ENCODE peak calls at places on chromosome 10, in ten cellular contexts. One of them, this sample, is unnamed.

GRCh38 chr10:11131112-11131639 is 113.5 kb downstream of the CELF2 start:
- DNase-seq in fibroblast of lung: no peak
- DNase-seq in Panc1: no peak
- DNase-seq in left lung: no peak
- DNase-seq in adrenal gland: no peak
- DNase-seq in breast epithelium: no peak
- DNase-seq in left ventricle myocardium inferior: no peak
- DNase-seq in transverse colon: peak; percentile 44
- DNase-seq in PC-9: no peak
- DNase-seq in spleen: no peak
- DNase-seq in this sample: no peak

GRCh38 chr10:104614245-104614831 is 26.8 kb upstream of the SORCS3 start:
- DNase-seq in fibroblast of lung: no peak
- DNase-seq in Panc1: no peak
- DNase-seq in left lung: no peak
- DNase-seq in adrenal gland: peak; percentile 23
- DNase-seq in breast epithelium: no peak
- DNase-seq in left ventricle myocardium inferior: no peak
- DNase-seq in transverse colon: no peak
- DNase-seq in PC-9: peak; percentile 25
- DNase-seq in spleen: no peak
- DNase-seq in this sample: peak; percentile 27

GRCh38 chr10:62614389-62615157 is 189.9 kb upstream of the ADO start:
- DNase-seq in fibroblast of lung: peak; percentile 86
- DNase-seq in Panc1: no peak
- DNase-seq in left lung: no peak
- DNase-seq in adrenal gland: no peak
- DNase-seq in breast epithelium: peak; percentile 22
- DNase-seq in left ventricle myocardium inferior: no peak
- DNase-seq in transverse colon: no peak
- DNase-seq in PC-9: no peak
- DNase-seq in spleen: no peak
- DNase-seq in this sample: no peak

GRCh38 chr10:17716161-17716560 is 35.8 kb upstream of the TMEM236 start:
- DNase-seq in fibroblast of lung: no peak
- DNase-seq in Panc1: no peak
- DNase-seq in left lung: no peak
- DNase-seq in adrenal gland: no peak
- DNase-seq in breast epithelium: no peak
- DNase-seq in left ventricle myocardium inferior: no peak
- DNase-seq in transverse colon: no peak
- DNase-seq in PC-9: no peak
- DNase-seq in spleen: no peak
- DNase-seq in this sample: no peak

GRCh38 chr10:82552273-82552672 is 677.3 kb downstream of the NRG3 start:
- DNase-seq in fibroblast of lung: no peak
- DNase-seq in Panc1: no peak
- DNase-seq in left lung: no peak
- DNase-seq in adrenal gland: no peak
- DNase-seq in breast epithelium: no peak
- DNase-seq in left ventricle myocardium inferior: no peak
- DNase-seq in transverse colon: no peak
- DNase-seq in PC-9: no peak
- DNase-seq in spleen: no peak
- DNase-seq in this sample: no peak

GRCh38 chr10:11224321-11224720 is 206.6 kb downstream of the CELF2 start:
- DNase-seq in fibroblast of lung: no peak
- DNase-seq in Panc1: no peak
- DNase-seq in left lung: no peak
- DNase-seq in adrenal gland: no peak
- DNase-seq in breast epithelium: no peak
- DNase-seq in left ventricle myocardium inferior: no peak
- DNase-seq in transverse colon: no peak
- DNase-seq in PC-9: no peak
- DNase-seq in spleen: no peak
- DNase-seq in this sample: no peak

GRCh38 chr10:44975487-44976331 is 2.9 kb downstream of the DEPP1 start:
- DNase-seq in fibroblast of lung: peak; percentile 86
- DNase-seq in Panc1: no peak
- DNase-seq in left lung: peak; percentile 73
- DNase-seq in adrenal gland: no peak
- DNase-seq in breast epithelium: peak; percentile 76
- DNase-seq in left ventricle myocardium inferior: no peak
- DNase-seq in transverse colon: peak; percentile 51
- DNase-seq in PC-9: peak; percentile 85
- DNase-seq in spleen: peak; percentile 75
- DNase-seq in this sample: peak; percentile 50

GRCh38 chr10:13708256-13708990 is 121.7 kb downstream of the PRPF18 start:
- DNase-seq in fibroblast of lung: peak; percentile 59
- DNase-seq in Panc1: no peak
- DNase-seq in left lung: no peak
- DNase-seq in adrenal gland: no peak
- DNase-seq in breast epithelium: peak; percentile 83
- DNase-seq in left ventricle myocardium inferior: no peak
- DNase-seq in transverse colon: no peak
- DNase-seq in PC-9: peak; percentile 91
- DNase-seq in spleen: no peak
- DNase-seq in this sample: no peak

GRCh38 chr10:103367379-103367781 is 396 bp upstream of the TAF5 start:
- DNase-seq in fibroblast of lung: no peak
- DNase-seq in Panc1: no peak
- DNase-seq in left lung: no peak
- DNase-seq in adrenal gland: no peak
- DNase-seq in breast epithelium: no peak
- DNase-seq in left ventricle myocardium inferior: no peak
- DNase-seq in transverse colon: no peak
- DNase-seq in PC-9: peak; percentile 3
- DNase-seq in spleen: no peak
- DNase-seq in this sample: no peak

GRCh38 chr10:131947631-131948347 is 33.9 kb downstream of the BNIP3 start:
- DNase-seq in fibroblast of lung: peak; percentile 88
- DNase-seq in Panc1: peak; percentile 64
- DNase-seq in left lung: no peak
- DNase-seq in adrenal gland: no peak
- DNase-seq in breast epithelium: no peak
- DNase-seq in left ventricle myocardium inferior: no peak
- DNase-seq in transverse colon: no peak
- DNase-seq in PC-9: peak; percentile 48
- DNase-seq in spleen: peak; percentile 34
- DNase-seq in this sample: no peak

GRCh38 chr10:131948501-131948900 is 33.2 kb downstream of the BNIP3 start:
- DNase-seq in fibroblast of lung: no peak
- DNase-seq in Panc1: no peak
- DNase-seq in left lung: no peak
- DNase-seq in adrenal gland: no peak
- DNase-seq in breast epithelium: peak; percentile 2
- DNase-seq in left ventricle myocardium inferior: no peak
- DNase-seq in transverse colon: no peak
- DNase-seq in PC-9: no peak
- DNase-seq in spleen: peak; percentile 20
- DNase-seq in this sample: no peak

GRCh38 chr10:131949041-131949862 is 32.5 kb downstream of the BNIP3 start:
- DNase-seq in fibroblast of lung: no peak
- DNase-seq in Panc1: no peak
- DNase-seq in left lung: no peak
- DNase-seq in adrenal gland: no peak
- DNase-seq in breast epithelium: peak; percentile 9
- DNase-seq in left ventricle myocardium inferior: no peak
- DNase-seq in transverse colon: no peak
- DNase-seq in PC-9: no peak
- DNase-seq in spleen: peak; percentile 44
- DNase-seq in this sample: no peak

GRCh38 chr10:131946880-131947279 is 34.8 kb downstream of the BNIP3 start:
- DNase-seq in fibroblast of lung: peak; percentile 40
- DNase-seq in Panc1: no peak
- DNase-seq in left lung: no peak
- DNase-seq in adrenal gland: no peak
- DNase-seq in breast epithelium: peak; percentile 14
- DNase-seq in left ventricle myocardium inferior: no peak
- DNase-seq in transverse colon: no peak
- DNase-seq in PC-9: no peak
- DNase-seq in spleen: peak; percentile 47
- DNase-seq in this sample: no peak

GRCh38 chr10:131946321-131946751 is 35.4 kb downstream of the BNIP3 start:
- DNase-seq in fibroblast of lung: peak; percentile 95
- DNase-seq in Panc1: peak; percentile 62
- DNase-seq in left lung: no peak
- DNase-seq in adrenal gland: no peak
- DNase-seq in breast epithelium: peak; percentile 4
- DNase-seq in left ventricle myocardium inferior: no peak
- DNase-seq in transverse colon: no peak
- DNase-seq in PC-9: peak; percentile 31
- DNase-seq in spleen: peak; percentile 31
- DNase-seq in this sample: no peak
- H3K36me3 ChIP-seq in fibroblast of lung: peaks cover 22% of the 10 kb centered on the region
- H3K36me3 ChIP-seq in Panc1: peaks cover 24% of the 10 kb centered on the region
- H3K36me3 ChIP-seq in left lung: peaks cover 95% of the 10 kb centered on the region
- H3K36me3 ChIP-seq in adrenal gland: peaks cover 65% of the 10 kb centered on the region
- H3K36me3 ChIP-seq in breast epithelium: peaks cover 28% of the 10 kb centered on the region
- H3K36me3 ChIP-seq in left ventricle myocardium inferior: peaks cover 82% of the 10 kb centered on the region
- H3K36me3 ChIP-seq in transverse colon: peaks cover 34% of the 10 kb centered on the region
- H3K36me3 ChIP-seq in PC-9: no peaks in the 10 kb centered on the region
- H3K36me3 ChIP-seq in spleen: peaks cover 52% of the 10 kb centered on the region
- H3K36me3 ChIP-seq in this sample: peaks cover 58% of the 10 kb centered on the region

GRCh38 chr10:80453392-80453714 is 757 bp upstream of the TSPAN14 start:
- DNase-seq in fibroblast of lung: no peak
- DNase-seq in Panc1: no peak
- DNase-seq in left lung: no peak
- DNase-seq in adrenal gland: no peak
- DNase-seq in breast epithelium: no peak
- DNase-seq in left ventricle myocardium inferior: no peak
- DNase-seq in transverse colon: no peak
- DNase-seq in PC-9: no peak
- DNase-seq in spleen: peak; percentile 80
- DNase-seq in this sample: no peak
- H3K4me3 ChIP-seq in fibroblast of lung: no peak overlapping the region
- H3K4me3 ChIP-seq in Panc1: peak overlapping the region; percentile 65
- H3K4me3 ChIP-seq in left lung: peak overlapping the region; percentile 44
- H3K4me3 ChIP-seq in adrenal gland: peak overlapping the region; percentile 48
- H3K4me3 ChIP-seq in breast epithelium: peak overlapping the region; percentile 83
- H3K4me3 ChIP-seq in left ventricle myocardium inferior: peak overlapping the region; percentile 61
- H3K4me3 ChIP-seq in transverse colon: peak overlapping the region; percentile 13
- H3K4me3 ChIP-seq in PC-9: peak overlapping the region; percentile 67
- H3K4me3 ChIP-seq in spleen: peak overlapping the region; percentile 45
- H3K4me3 ChIP-seq in this sample: peak overlapping the region; percentile 49

DNA sequence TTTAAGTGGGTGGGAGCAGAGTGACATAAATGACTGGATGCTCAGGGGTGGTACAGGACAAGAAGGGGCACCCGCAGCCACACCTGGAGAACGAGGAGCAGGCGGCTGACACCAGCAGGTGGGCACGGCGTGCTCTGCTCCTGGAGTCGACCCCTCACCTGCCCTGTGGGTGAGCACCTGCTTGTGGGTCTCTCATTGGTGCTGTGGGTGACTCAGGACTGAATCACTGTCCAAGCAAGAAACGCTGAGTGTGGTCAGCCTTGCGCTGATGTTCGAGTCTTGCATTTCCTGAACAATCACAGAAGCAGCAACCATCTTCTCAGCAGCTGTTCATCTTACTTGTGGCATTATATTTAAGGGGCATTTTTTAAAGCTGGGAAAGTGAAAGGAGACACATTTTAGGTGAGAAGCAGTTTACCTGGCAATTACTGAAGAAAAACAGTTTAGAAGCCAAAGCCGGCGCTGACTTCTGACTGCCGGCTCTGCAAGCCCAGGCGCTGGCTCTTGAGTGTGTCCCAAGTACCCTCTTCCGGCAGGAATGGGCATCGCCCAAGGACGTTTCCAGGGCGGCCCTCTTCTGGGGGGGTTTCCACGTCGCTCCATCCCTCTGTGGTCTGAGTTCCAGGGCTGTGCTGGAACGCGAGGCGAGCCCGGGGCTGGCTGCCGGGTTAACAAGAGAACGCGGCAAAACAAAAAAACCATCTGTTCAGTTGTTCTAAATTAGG is 145.2 kb upstream of the PFKP start:
- DNase-seq in fibroblast of lung: peak; percentile 48
- DNase-seq in Panc1: no peak
- DNase-seq in left lung: no peak
- DNase-seq in adrenal gland: no peak
- DNase-seq in breast epithelium: no peak
- DNase-seq in left ventricle myocardium inferior: no peak
- DNase-seq in transverse colon: no peak
- DNase-seq in PC-9: no peak
- DNase-seq in spleen: no peak
- DNase-seq in this sample: no peak
- H3K4me1 ChIP-seq in fibroblast of lung: no peaks in the 10 kb centered on the region
- H3K4me1 ChIP-seq in Panc1: no peaks in the 10 kb centered on the region
- H3K4me1 ChIP-seq in left lung: no peaks in the 10 kb centered on the region
- H3K4me1 ChIP-seq in adrenal gland: no peaks in the 10 kb centered on the region
- H3K4me1 ChIP-seq in breast epithelium: peaks cover 3% of the 10 kb centered on the region
- H3K4me1 ChIP-seq in left ventricle myocardium inferior: peaks cover 5% of the 10 kb centered on the region
- H3K4me1 ChIP-seq in transverse colon: no peaks in the 10 kb centered on the region
- H3K4me1 ChIP-seq in PC-9: no peaks in the 10 kb centered on the region
- H3K4me1 ChIP-seq in spleen: no peaks in the 10 kb centered on the region
- H3K4me1 ChIP-seq in this sample: no peaks in the 10 kb centered on the region

GRCh38 chr10:707456-707855 is 18.0 kb upstream of the DIP2C start:
- DNase-seq in fibroblast of lung: no peak
- DNase-seq in Panc1: no peak
- DNase-seq in left lung: no peak
- DNase-seq in adrenal gland: no peak
- DNase-seq in breast epithelium: no peak
- DNase-seq in left ventricle myocardium inferior: no peak
- DNase-seq in transverse colon: no peak
- DNase-seq in PC-9: no peak
- DNase-seq in spleen: no peak
- DNase-seq in this sample: no peak

GRCh38 chr10:707861-708260 is 18.4 kb upstream of the DIP2C start:
- DNase-seq in fibroblast of lung: no peak
- DNase-seq in Panc1: no peak
- DNase-seq in left lung: no peak
- DNase-seq in adrenal gland: no peak
- DNase-seq in breast epithelium: no peak
- DNase-seq in left ventricle myocardium inferior: no peak
- DNase-seq in transverse colon: no peak
- DNase-seq in PC-9: no peak
- DNase-seq in spleen: no peak
- DNase-seq in this sample: no peak

GRCh38 chr10:697097-697875 is 7.8 kb upstream of the DIP2C start:
- DNase-seq in fibroblast of lung: no peak
- DNase-seq in Panc1: no peak
- DNase-seq in left lung: no peak
- DNase-seq in adrenal gland: no peak
- DNase-seq in breast epithelium: no peak
- DNase-seq in left ventricle myocardium inferior: no peak
- DNase-seq in transverse colon: no peak
- DNase-seq in PC-9: no peak
- DNase-seq in spleen: no peak
- DNase-seq in this sample: no peak

DNA sequence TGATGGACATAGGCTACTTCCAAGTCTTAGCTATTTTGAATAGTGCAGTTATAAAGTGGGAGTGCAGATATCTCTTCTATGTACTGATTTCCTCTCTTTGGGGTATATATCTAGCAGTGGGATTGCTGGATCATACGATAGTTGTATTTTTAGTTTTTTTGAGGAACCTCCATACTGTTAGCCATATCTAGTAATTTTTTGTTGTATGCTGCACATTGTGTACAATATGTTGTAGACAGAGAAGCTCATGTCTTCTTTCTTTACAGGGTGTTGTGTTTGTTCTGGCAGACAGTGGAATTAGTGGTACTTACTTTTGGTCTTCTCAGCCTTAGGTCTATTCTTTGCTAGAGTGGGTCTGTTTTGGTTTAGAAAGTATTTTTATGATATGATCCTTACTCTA is 13.7 kb upstream of the DIP2C start:
- DNase-seq in fibroblast of lung: no peak
- DNase-seq in Panc1: no peak
- DNase-seq in left lung: no peak
- DNase-seq in adrenal gland: no peak
- DNase-seq in breast epithelium: no peak
- DNase-seq in left ventricle myocardium inferior: no peak
- DNase-seq in transverse colon: no peak
- DNase-seq in PC-9: no peak
- DNase-seq in spleen: no peak
- DNase-seq in this sample: no peak
- H3K36me3 ChIP-seq in fibroblast of lung: no peaks in the 10 kb centered on the region
- H3K36me3 ChIP-seq in Panc1: no peaks in the 10 kb centered on the region
- H3K36me3 ChIP-seq in left lung: no peaks in the 10 kb centered on the region
- H3K36me3 ChIP-seq in adrenal gland: no peaks in the 10 kb centered on the region
- H3K36me3 ChIP-seq in breast epithelium: no peaks in the 10 kb centered on the region
- H3K36me3 ChIP-seq in left ventricle myocardium inferior: no peaks in the 10 kb centered on the region
- H3K36me3 ChIP-seq in transverse colon: no peaks in the 10 kb centered on the region
- H3K36me3 ChIP-seq in PC-9: no peaks in the 10 kb centered on the region
- H3K36me3 ChIP-seq in spleen: no peaks in the 10 kb centered on the region
- H3K36me3 ChIP-seq in this sample: no peaks in the 10 kb centered on the region

This sample was measured in BE2C.